ENCODE peak calls at places on chromosomes 2 and 18, in eight cellular contexts. One of them, this sample, is unnamed.

GRCh38 chr2:22282215-22282614 is 1102.8 kb upstream of the KLHL29 start:
- DNase-seq in neural progenitor cell: no peak
- DNase-seq in cardiac fibroblast: peak
- DNase-seq in esophagus squamous epithelium: no peak
- DNase-seq in GM06990: no peak
- DNase-seq in sigmoid colon: no peak
- DNase-seq in AG09309: no peak
- DNase-seq in K562: no peak
- DNase-seq in this sample: no peak

GRCh38 chr2:26584191-26584590 is 57.0 kb downstream of the CIB4 start:
- DNase-seq in neural progenitor cell: no peak
- DNase-seq in cardiac fibroblast: no peak
- DNase-seq in esophagus squamous epithelium: no peak
- DNase-seq in GM06990: no peak
- DNase-seq in sigmoid colon: no peak
- DNase-seq in AG09309: no peak
- DNase-seq in K562: no peak
- DNase-seq in this sample: no peak

GRCh38 chr18:56831988-56832387 is 180.8 kb downstream of the WDR7 start:
- DNase-seq in neural progenitor cell: peak
- DNase-seq in cardiac fibroblast: no peak
- DNase-seq in esophagus squamous epithelium: no peak
- DNase-seq in GM06990: no peak
- DNase-seq in sigmoid colon: no peak
- DNase-seq in AG09309: no peak
- DNase-seq in K562: no peak
- DNase-seq in this sample: no peak

GRCh38 chr2:229752970-229753729 is 38.8 kb upstream of the DNER start:
- DNase-seq in neural progenitor cell: no peak
- DNase-seq in cardiac fibroblast: no peak
- DNase-seq in esophagus squamous epithelium: no peak
- DNase-seq in GM06990: no peak
- DNase-seq in sigmoid colon: no peak
- DNase-seq in AG09309: no peak
- DNase-seq in K562: no peak
- DNase-seq in this sample: no peak

GRCh38 chr18:68763082-68763481 is 34.8 kb upstream of the CCDC102B start:
- DNase-seq in neural progenitor cell: no peak
- DNase-seq in cardiac fibroblast: peak
- DNase-seq in esophagus squamous epithelium: no peak
- DNase-seq in GM06990: no peak
- DNase-seq in sigmoid colon: no peak
- DNase-seq in AG09309: no peak
- DNase-seq in K562: no peak
- DNase-seq in this sample: no peak

GRCh38 chr18:50429207-50429948 is 54.5 kb downstream of the SKA1 start:
- DNase-seq in neural progenitor cell: peak
- DNase-seq in cardiac fibroblast: peak
- DNase-seq in esophagus squamous epithelium: no peak
- DNase-seq in GM06990: peak
- DNase-seq in sigmoid colon: no peak
- DNase-seq in AG09309: no peak
- DNase-seq in K562: peak
- DNase-seq in this sample: peak

GRCh38 chr18:28514699-28515098 is 337.8 kb upstream of the CDH2 start:
- DNase-seq in neural progenitor cell: no peak
- DNase-seq in cardiac fibroblast: no peak
- DNase-seq in esophagus squamous epithelium: no peak
- DNase-seq in GM06990: no peak
- DNase-seq in sigmoid colon: no peak
- DNase-seq in AG09309: no peak
- DNase-seq in K562: no peak
- DNase-seq in this sample: no peak

GRCh38 chr2:219664958-219665357 is 37.5 kb downstream of the SLC4A3 start:
- DNase-seq in neural progenitor cell: no peak
- DNase-seq in cardiac fibroblast: peak
- DNase-seq in esophagus squamous epithelium: no peak
- DNase-seq in GM06990: no peak
- DNase-seq in sigmoid colon: peak
- DNase-seq in AG09309: no peak
- DNase-seq in K562: peak
- DNase-seq in this sample: no peak

GRCh38 chr2:69449906-69450305 is 12.7 kb upstream of the NFU1 start:
- DNase-seq in neural progenitor cell: no peak
- DNase-seq in cardiac fibroblast: no peak
- DNase-seq in esophagus squamous epithelium: no peak
- DNase-seq in GM06990: no peak
- DNase-seq in sigmoid colon: no peak
- DNase-seq in AG09309: peak
- DNase-seq in K562: no peak
- DNase-seq in this sample: no peak

GRCh38 chr2:219031005-219031738 is 10.1 kb downstream of the CFAP65 start:
- DNase-seq in neural progenitor cell: no peak
- DNase-seq in cardiac fibroblast: no peak
- DNase-seq in esophagus squamous epithelium: no peak
- DNase-seq in GM06990: no peak
- DNase-seq in sigmoid colon: no peak
- DNase-seq in AG09309: no peak
- DNase-seq in K562: no peak
- DNase-seq in this sample: no peak

GRCh38 chr2:197152451-197153228 is 157.9 kb downstream of the ANKRD44 start:
- DNase-seq in neural progenitor cell: no peak
- DNase-seq in cardiac fibroblast: peak
- DNase-seq in esophagus squamous epithelium: no peak
- DNase-seq in GM06990: peak
- DNase-seq in sigmoid colon: no peak
- DNase-seq in AG09309: peak
- DNase-seq in K562: no peak
- DNase-seq in this sample: peak
- TF ChIP-seq CTCF in neural progenitor cell: no peak
- TF ChIP-seq CTCF in cardiac fibroblast: peak
- TF ChIP-seq CTCF in esophagus squamous epithelium: no peak
- TF ChIP-seq CTCF in GM06990: peak
- TF ChIP-seq CTCF in sigmoid colon: no peak
- TF ChIP-seq CTCF in AG09309: no peak
- TF ChIP-seq CTCF in K562: no peak
- TF ChIP-seq CTCF in this sample: peak

DNA sequence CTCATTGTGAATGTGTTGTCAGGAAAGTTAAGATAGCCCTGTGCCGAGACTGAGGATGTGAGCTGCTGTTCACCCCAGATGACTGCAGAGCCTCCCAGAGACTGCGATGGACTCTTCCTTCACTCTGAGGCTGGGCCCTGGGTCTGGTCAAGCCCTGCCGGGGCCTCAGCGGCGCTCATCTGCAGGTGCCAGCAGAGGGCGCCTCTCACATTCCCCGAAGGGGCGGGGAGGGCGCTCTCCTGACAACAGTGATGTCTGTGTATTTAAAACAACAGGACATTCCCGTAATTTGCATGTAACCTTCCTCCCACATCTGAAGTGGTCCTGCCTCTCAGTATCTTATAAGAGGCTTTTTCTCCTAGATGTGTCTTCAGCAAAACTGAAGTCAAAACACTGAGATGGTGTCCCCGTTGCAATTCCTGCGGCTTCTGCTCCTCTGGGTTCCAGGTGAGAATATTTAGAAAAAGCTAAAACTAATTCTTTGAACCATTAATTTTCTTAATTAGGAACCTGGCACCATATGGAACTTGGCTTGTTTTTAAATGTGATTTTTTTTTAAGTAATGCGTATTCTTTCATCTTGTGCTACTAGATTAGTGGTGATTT is 1377.9 kb downstream of the RPIA start:
- DNase-seq in neural progenitor cell: no peak
- DNase-seq in cardiac fibroblast: peak
- DNase-seq in esophagus squamous epithelium: no peak
- DNase-seq in GM06990: peak
- DNase-seq in sigmoid colon: no peak
- DNase-seq in AG09309: no peak
- DNase-seq in K562: peak
- DNase-seq in this sample: peak
- TF ChIP-seq CTCF in neural progenitor cell: no peak
- TF ChIP-seq CTCF in cardiac fibroblast: peak
- TF ChIP-seq CTCF in esophagus squamous epithelium: no peak
- TF ChIP-seq CTCF in GM06990: peak
- TF ChIP-seq CTCF in sigmoid colon: no peak
- TF ChIP-seq CTCF in AG09309: peak
- TF ChIP-seq CTCF in K562: peak
- TF ChIP-seq CTCF in this sample: peak

DNA sequence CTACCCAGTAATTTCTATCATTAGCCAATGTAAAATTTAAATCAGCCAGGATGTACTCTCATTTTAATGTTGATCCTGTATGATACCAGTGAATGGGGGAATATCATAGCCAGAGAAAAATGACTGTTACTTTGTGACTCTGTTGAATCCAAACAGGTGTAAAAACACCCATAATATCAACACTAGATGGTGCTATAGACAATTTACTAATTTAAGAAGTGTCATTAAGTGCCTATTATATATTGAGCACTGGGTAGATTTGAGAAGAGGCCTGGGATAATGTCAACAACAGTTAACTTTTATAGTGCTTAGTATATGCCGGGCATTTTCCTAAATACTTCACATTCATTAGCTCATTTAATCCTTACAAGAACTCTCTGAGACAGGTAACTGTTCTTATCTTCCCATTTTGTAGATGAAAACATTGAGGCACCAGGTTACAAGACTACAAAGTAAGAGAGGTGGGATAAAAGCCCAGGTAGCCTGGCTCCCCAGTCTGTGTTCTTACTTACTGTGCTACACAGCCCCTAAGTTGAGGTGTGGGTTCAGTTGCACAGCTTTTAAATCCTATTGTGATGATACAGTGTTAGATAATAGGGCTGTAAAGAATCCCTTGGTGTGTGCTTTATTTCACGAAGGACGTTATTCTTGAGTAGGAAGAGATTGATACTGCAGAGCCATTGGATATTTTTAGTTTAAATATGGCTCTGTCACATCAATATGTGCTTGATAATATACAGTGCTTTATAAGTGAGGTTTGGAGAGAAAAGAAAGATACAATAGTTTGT is 325.5 kb downstream of the AGPS start:
- DNase-seq in neural progenitor cell: no peak
- DNase-seq in cardiac fibroblast: no peak
- DNase-seq in esophagus squamous epithelium: no peak
- DNase-seq in GM06990: no peak
- DNase-seq in sigmoid colon: no peak
- DNase-seq in AG09309: no peak
- DNase-seq in K562: no peak
- DNase-seq in this sample: peak
- TF ChIP-seq CTCF in neural progenitor cell: peak
- TF ChIP-seq CTCF in cardiac fibroblast: peak
- TF ChIP-seq CTCF in esophagus squamous epithelium: no peak
- TF ChIP-seq CTCF in GM06990: peak
- TF ChIP-seq CTCF in sigmoid colon: no peak
- TF ChIP-seq CTCF in AG09309: no peak
- TF ChIP-seq CTCF in K562: no peak
- TF ChIP-seq CTCF in this sample: peak

GRCh38 chr18:45435810-45436209 is 179.5 kb upstream of the SLC14A2 start:
- DNase-seq in neural progenitor cell: no peak
- DNase-seq in cardiac fibroblast: no peak
- DNase-seq in esophagus squamous epithelium: no peak
- DNase-seq in GM06990: no peak
- DNase-seq in sigmoid colon: no peak
- DNase-seq in AG09309: no peak
- DNase-seq in K562: no peak
- DNase-seq in this sample: no peak

GRCh38 chr18:45440246-45440645 is 175.0 kb upstream of the SLC14A2 start:
- DNase-seq in neural progenitor cell: no peak
- DNase-seq in cardiac fibroblast: no peak
- DNase-seq in esophagus squamous epithelium: no peak
- DNase-seq in GM06990: no peak
- DNase-seq in sigmoid colon: no peak
- DNase-seq in AG09309: no peak
- DNase-seq in K562: no peak
- DNase-seq in this sample: no peak

GRCh38 chr18:45437399-45437798 is 177.9 kb upstream of the SLC14A2 start:
- DNase-seq in neural progenitor cell: no peak
- DNase-seq in cardiac fibroblast: no peak
- DNase-seq in esophagus squamous epithelium: no peak
- DNase-seq in GM06990: no peak
- DNase-seq in sigmoid colon: no peak
- DNase-seq in AG09309: no peak
- DNase-seq in K562: no peak
- DNase-seq in this sample: no peak

GRCh38 chr18:45441110-45441842 is 174.0 kb upstream of the SLC14A2 start:
- DNase-seq in neural progenitor cell: no peak
- DNase-seq in cardiac fibroblast: peak
- DNase-seq in esophagus squamous epithelium: no peak
- DNase-seq in GM06990: no peak
- DNase-seq in sigmoid colon: no peak
- DNase-seq in AG09309: no peak
- DNase-seq in K562: no peak
- DNase-seq in this sample: no peak
- TF ChIP-seq CTCF in neural progenitor cell: peak
- TF ChIP-seq CTCF in cardiac fibroblast: no peak
- TF ChIP-seq CTCF in esophagus squamous epithelium: no peak
- TF ChIP-seq CTCF in GM06990: no peak
- TF ChIP-seq CTCF in sigmoid colon: no peak
- TF ChIP-seq CTCF in AG09309: peak
- TF ChIP-seq CTCF in K562: no peak
- TF ChIP-seq CTCF in this sample: no peak

DNA sequence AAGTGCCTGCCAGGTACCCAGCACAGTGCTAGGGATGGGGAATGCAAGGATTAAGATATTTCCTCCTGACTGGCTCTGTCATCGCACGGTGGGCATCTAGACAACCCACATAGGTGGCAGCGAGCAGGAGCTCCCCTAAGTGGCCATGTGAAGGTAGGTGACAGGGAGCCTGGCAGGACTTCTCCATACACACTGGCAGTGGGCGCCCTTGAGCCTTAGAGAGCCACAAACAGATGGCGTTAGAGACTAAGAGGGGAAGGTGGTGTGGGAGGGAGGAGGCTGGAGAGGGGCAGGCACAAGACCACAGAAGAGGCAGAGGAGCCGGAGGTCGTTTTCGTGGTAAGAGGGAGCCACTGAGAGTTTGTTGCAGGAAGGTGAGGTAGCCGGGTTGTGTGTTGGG is 15.2 kb downstream of the PRELID3A start:
- DNase-seq in neural progenitor cell: peak
- DNase-seq in cardiac fibroblast: no peak
- DNase-seq in esophagus squamous epithelium: no peak
- DNase-seq in GM06990: no peak
- DNase-seq in sigmoid colon: no peak
- DNase-seq in AG09309: no peak
- DNase-seq in K562: no peak
- DNase-seq in this sample: no peak
- TF ChIP-seq CTCF in neural progenitor cell: peak
- TF ChIP-seq CTCF in cardiac fibroblast: peak
- TF ChIP-seq CTCF in esophagus squamous epithelium: no peak
- TF ChIP-seq CTCF in GM06990: peak
- TF ChIP-seq CTCF in sigmoid colon: no peak
- TF ChIP-seq CTCF in AG09309: no peak
- TF ChIP-seq CTCF in K562: no peak
- TF ChIP-seq CTCF in this sample: peak

DNA sequence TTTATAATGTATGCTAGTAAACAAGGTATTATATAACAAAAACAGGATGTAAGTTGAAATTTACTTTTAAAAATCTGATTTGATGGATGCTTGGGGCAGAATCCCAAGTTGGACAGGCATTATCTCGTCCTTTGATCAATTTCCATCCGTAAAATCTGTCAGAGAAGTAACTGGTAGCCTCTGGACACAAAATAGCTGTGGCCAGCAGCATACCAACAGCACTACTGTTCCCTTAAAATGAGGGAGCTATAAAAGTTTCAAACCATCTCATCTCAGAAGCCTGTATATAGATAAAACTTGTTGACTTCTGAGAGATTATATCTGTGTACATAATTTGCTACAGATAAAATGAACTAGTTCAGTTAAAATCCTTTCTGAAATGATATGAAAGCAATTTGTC is 14.7 kb upstream of the METAP1D start:
- DNase-seq in neural progenitor cell: no peak
- DNase-seq in cardiac fibroblast: no peak
- DNase-seq in esophagus squamous epithelium: no peak
- DNase-seq in GM06990: no peak
- DNase-seq in sigmoid colon: no peak
- DNase-seq in AG09309: peak
- DNase-seq in K562: no peak
- DNase-seq in this sample: no peak
- TF ChIP-seq CTCF in neural progenitor cell: no peak
- TF ChIP-seq CTCF in cardiac fibroblast: no peak
- TF ChIP-seq CTCF in esophagus squamous epithelium: no peak
- TF ChIP-seq CTCF in GM06990: no peak
- TF ChIP-seq CTCF in sigmoid colon: no peak
- TF ChIP-seq CTCF in AG09309: no peak
- TF ChIP-seq CTCF in K562: no peak
- TF ChIP-seq CTCF in this sample: no peak